ENCODE peak calls at places on chromosomes 1 and 21, in seven cellular contexts. N is left ventricle myocardium inferior, L is SK-N-SH, K is fibroblast of lung, M is neural progenitor cell, S is IMR-90, H is tibial artery. Q is an unnamed sample. For H3K36me3, the result is how much of the 10 kb centered on the place peaks cover.

GRCh38 chr1:160255761-160256300 is 6.5 kb downstream of the DCAF8 start:
- DNase-seq in N (no peak), L (no peak), K (no peak), M (no peak), S (no peak), H (no peak), Q (no peak)

GRCh38 chr1:64516301-64516700 is 46.4 kb downstream of the CACHD1 start:
- DNase-seq in N (no peak), L (no peak), K (no peak), M (no peak), S (no peak), H (no peak), Q (peak)

GRCh38 chr1:66265796-66266195 is 268.2 kb upstream of the SGIP1 start:
- DNase-seq in N (no peak), L (no peak), K (no peak), M (no peak), S (no peak), H (no peak), Q (no peak)

GRCh38 chr1:178417858-178418257 is 78.9 kb downstream of the CLEC20A start:
- DNase-seq in N (no peak), L (no peak), K (peak), M (no peak), S (peak), H (no peak), Q (peak)

GRCh38 chr1:209622841-209623829 is 29.1 kb downstream of the LAMB3 start:
- DNase-seq in N (no peak), L (peak), K (no peak), M (peak), S (no peak), H (no peak), Q (no peak)

GRCh38 chr1:26015358-26015757 is 6.2 kb upstream of the EXTL1 start:
- DNase-seq in N (no peak), L (no peak), K (no peak), M (no peak), S (peak), H (peak), Q (peak)

GRCh38 chr1:161487483-161487827 is 17.8 kb upstream of the FCGR2A start:
- DNase-seq in N (peak), L (no peak), K (peak), M (no peak), S (peak), H (peak), Q (peak)

GRCh38 chr1:111903858-111904449 is 85.5 kb downstream of the KCND3 start:
- DNase-seq in N (no peak), L (no peak), K (no peak), M (peak), S (no peak), H (no peak), Q (no peak)

GRCh38 chr1:60904079-60904852 is 178.1 kb upstream of the NFIA start:
- DNase-seq in N (peak), L (no peak), K (peak), M (no peak), S (no peak), H (peak), Q (no peak)

GRCh38 chr1:24961961-24962861 is 32.1 kb upstream of the RUNX3 start:
- DNase-seq in N (no peak), L (no peak), K (no peak), M (peak), S (no peak), H (no peak), Q (no peak)

GRCh38 chr1:160058087-160058486 is 11.9 kb downstream of the KCNJ10 start:
- DNase-seq in N (no peak), L (no peak), K (no peak), M (no peak), S (no peak), H (no peak), Q (peak)

GRCh38 chr1:36070349-36070748 is 13.5 kb upstream of the TEKT2 start:
- DNase-seq in N (no peak), L (no peak), K (no peak), M (no peak), S (no peak), H (no peak), Q (no peak)

GRCh38 chr1:107683683-107684082 is 281.3 kb downstream of the VAV3 start:
- DNase-seq in N (no peak), L (no peak), K (no peak), M (no peak), S (no peak), H (no peak), Q (no peak)

GRCh38 chr1:6294868-6295556 is 34.1 kb upstream of the GPR153 start:
- DNase-seq in N (no peak), L (no peak), K (no peak), M (no peak), S (no peak), H (no peak), Q (peak)

GRCh38 chr1:37932759-37933158 is 14.1 kb downstream of the INPP5B start:
- DNase-seq in N (no peak), L (no peak), K (peak), M (no peak), S (peak), H (no peak), Q (peak)

GRCh38 chr1:242718967-242719366 is 194.5 kb upstream of the PLD5 start:
- DNase-seq in N (no peak), L (no peak), K (no peak), M (peak), S (no peak), H (no peak), Q (no peak)

GRCh38 chr1:67652800-67653199 is 32.2 kb upstream of the GADD45A start:
- DNase-seq in N (no peak), L (no peak), K (peak), M (no peak), S (peak), H (no peak), Q (peak)

GRCh38 chr1:59266180-59266926 is 30.5 kb upstream of the FGGY start:
- DNase-seq in N (no peak), L (no peak), K (no peak), M (no peak), S (no peak), H (no peak), Q (no peak)

GRCh38 chr1:117675907-117676430 is 70.1 kb downstream of the TENT5C start:
- DNase-seq in N (no peak), L (no peak), K (no peak), M (no peak), S (no peak), H (no peak), Q (no peak)

GRCh38 chr1:59494145-59494824 is 197.4 kb downstream of the FGGY start:
- DNase-seq in N (no peak), L (no peak), K (no peak), M (no peak), S (no peak), H (no peak), Q (no peak)

GRCh38 chr1:14421977-14422609 is 176.4 kb upstream of the KAZN start:
- DNase-seq in N (no peak), L (no peak), K (no peak), M (no peak), S (no peak), H (no peak), Q (no peak)

GRCh38 chr1:17429183-17429582 is 10.3 kb downstream of the RCC2 start:
- DNase-seq in N (no peak), L (no peak), K (no peak), M (no peak), S (no peak), H (no peak), Q (no peak)

GRCh38 chr1:75170006-75170405 is 35.8 kb downstream of the LHX8 start:
- DNase-seq in N (no peak), L (no peak), K (no peak), M (no peak), S (no peak), H (no peak), Q (no peak)

GRCh38 chr1:25657121-25657521 is 40.5 kb downstream of the MAN1C1 start:
- DNase-seq in N (no peak), L (no peak), K (no peak), M (no peak), S (no peak), H (no peak), Q (no peak)

GRCh38 chr1:91511386-91511785 is 10.7 kb downstream of the CDC7 start:
- DNase-seq in N (no peak), L (no peak), K (peak), M (peak), S (peak), H (no peak), Q (peak)

GRCh38 chr1:28663871-28664470 is 4.6 kb upstream of the GMEB1 start:
- DNase-seq in N (no peak), L (no peak), K (no peak), M (no peak), S (no peak), H (no peak), Q (no peak)

GRCh38 chr1:29452463-29453230 is 216.3 kb downstream of the PTPRU start:
- DNase-seq in N (no peak), L (no peak), K (no peak), M (no peak), S (no peak), H (no peak), Q (no peak)

GRCh38 chr21:41781047-41781405 is 14.2 kb upstream of the RIPK4 start:
- DNase-seq in N (no peak), L (no peak), K (no peak), M (no peak), S (no peak), H (no peak), Q (no peak)

GRCh38 chr21:45308211-45309068 is 20.7 kb upstream of the POFUT2 start:
- DNase-seq in N (peak), L (no peak), K (peak), M (no peak), S (peak), H (no peak), Q (no peak)

GRCh38 chr1:181669209-181669608 is 185.9 kb downstream of the CACNA1E start:
- DNase-seq in N (no peak), L (no peak), K (peak), M (no peak), S (no peak), H (no peak), Q (peak)

GRCh38 chr21:38308010-38308784 is 51.4 kb downstream of the KCNJ15 start:
- DNase-seq in N (no peak), L (no peak), K (no peak), M (peak), S (peak), H (peak), Q (no peak)

GRCh38 chr1:229058111-229058551 is 212.8 kb upstream of the RAB4A start:
- DNase-seq in N (no peak), L (peak), K (no peak), M (no peak), S (no peak), H (no peak), Q (peak)

GRCh38 chr1:179296356-179296755 is 2.8 kb downstream of the SOAT1 start:
- DNase-seq in N (no peak), L (no peak), K (no peak), M (no peak), S (no peak), H (no peak), Q (no peak)

GRCh38 chr1:36300526-36300925 is 5.6 kb upstream of the SH3D21 start:
- DNase-seq in N (no peak), L (no peak), K (no peak), M (no peak), S (peak), H (no peak), Q (peak)

GRCh38 chr1:183070234-183070922 is 47.2 kb downstream of the LAMC1 start:
- DNase-seq in N (no peak), L (no peak), K (no peak), M (no peak), S (no peak), H (no peak), Q (no peak)

GRCh38 chr1:80047791-80048190 is 1041.3 kb upstream of the ADGRL4 start:
- DNase-seq in N (no peak), L (no peak), K (peak), M (no peak), S (peak), H (no peak), Q (peak)

GRCh38 chr1:93672069-93672468 is 9.6 kb downstream of the BCAR3 start:
- DNase-seq in N (peak), L (no peak), K (peak), M (no peak), S (peak), H (peak), Q (peak)

GRCh38 chr1:67427947-67428346 is 2.3 kb downstream of the SERBP1 start:
- DNase-seq in N (no peak), L (no peak), K (no peak), M (no peak), S (no peak), H (no peak), Q (no peak)

GRCh38 chr1:28056129-28056925 is 32.1 kb downstream of the EYA3 start:
- DNase-seq in N (no peak), L (no peak), K (peak), M (no peak), S (no peak), H (no peak), Q (peak)

GRCh38 chr1:91993256-91993655 is 36.5 kb upstream of the EPHX4 start:
- DNase-seq in N (no peak), L (no peak), K (no peak), M (no peak), S (no peak), H (no peak), Q (no peak)

GRCh38 chr1:42186172-42186571 is 21.6 kb upstream of the GUCA2A start:
- DNase-seq in N (no peak), L (no peak), K (peak), M (no peak), S (peak), H (no peak), Q (peak)

GRCh38 chr1:42195841-42196240 is 31.3 kb upstream of the GUCA2A start:
- DNase-seq in N (no peak), L (no peak), K (no peak), M (no peak), S (no peak), H (no peak), Q (peak)

GRCh38 chr1:42191319-42191718 is 26.8 kb upstream of the GUCA2A start:
- DNase-seq in N (no peak), L (no peak), K (no peak), M (no peak), S (no peak), H (no peak), Q (no peak)

GRCh38 chr1:42189931-42190853 is 25.6 kb upstream of the GUCA2A start:
- DNase-seq in N (no peak), L (no peak), K (no peak), M (no peak), S (peak), H (no peak), Q (no peak)

DNA sequence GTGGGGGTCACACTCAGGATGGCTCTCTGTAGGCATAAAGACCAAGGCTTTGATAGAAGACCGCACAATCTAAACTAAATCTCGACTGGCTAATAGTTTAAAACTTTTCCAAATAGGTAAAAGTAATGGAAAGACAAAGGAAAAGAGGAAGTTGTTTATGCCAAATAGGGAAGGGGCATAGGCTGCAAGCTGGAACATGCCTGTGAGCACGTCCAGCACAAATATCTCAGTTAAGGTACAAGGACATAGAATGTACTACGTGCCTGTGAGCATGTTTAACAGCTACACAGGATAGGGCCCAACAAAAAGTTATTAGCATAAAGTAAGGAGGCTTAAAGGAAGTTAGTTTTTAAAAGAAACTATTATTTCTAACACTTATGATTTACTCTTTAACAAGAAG is 27.6 kb upstream of the GUCA2A start:
- DNase-seq in N (no peak), L (no peak), K (no peak), M (no peak), S (no peak), H (no peak), Q (peak)
- H3K36me3 ChIP-seq in N (half or more), L (half or more), K (under half), M (under half), S (under half), H (under half), Q (under half)

GRCh38 chr1:208238710-208239517 is 5.3 kb downstream of the PLXNA2 start:
- DNase-seq in N (no peak), L (peak), K (peak), M (peak), S (peak), H (no peak), Q (peak)
- H3K4me3 ChIP-seq in N (peak), L (peak), K (no peak), M (no peak), S (no peak), H (peak), Q (no peak)

GRCh38 chr1:207823880-207824566 is 72.2 kb downstream of the CD46 start:
- DNase-seq in N (peak), L (peak), K (peak), M (peak), S (peak), H (peak), Q (peak)
- TF ChIP-seq CTCF in N (peak), L (peak), K (peak), M (peak), S (peak), H (peak), Q (peak)

GRCh38 chr1:236689713-236690569 is 3.6 kb downstream of the ACTN2 start:
- DNase-seq in N (peak), L (no peak), K (no peak), M (no peak), S (no peak), H (no peak), Q (peak)

GRCh38 chr1:236688705-236689104 is 2.4 kb downstream of the ACTN2 start:
- DNase-seq in N (no peak), L (no peak), K (no peak), M (no peak), S (no peak), H (no peak), Q (no peak)

GRCh38 chr1:236692722-236693121 is 6.4 kb downstream of the ACTN2 start:
- DNase-seq in N (no peak), L (no peak), K (no peak), M (no peak), S (no peak), H (no peak), Q (no peak)

GRCh38 chr1:236691348-236691747 is 5.0 kb downstream of the ACTN2 start:
- DNase-seq in N (no peak), L (no peak), K (no peak), M (no peak), S (no peak), H (no peak), Q (no peak)

DNA sequence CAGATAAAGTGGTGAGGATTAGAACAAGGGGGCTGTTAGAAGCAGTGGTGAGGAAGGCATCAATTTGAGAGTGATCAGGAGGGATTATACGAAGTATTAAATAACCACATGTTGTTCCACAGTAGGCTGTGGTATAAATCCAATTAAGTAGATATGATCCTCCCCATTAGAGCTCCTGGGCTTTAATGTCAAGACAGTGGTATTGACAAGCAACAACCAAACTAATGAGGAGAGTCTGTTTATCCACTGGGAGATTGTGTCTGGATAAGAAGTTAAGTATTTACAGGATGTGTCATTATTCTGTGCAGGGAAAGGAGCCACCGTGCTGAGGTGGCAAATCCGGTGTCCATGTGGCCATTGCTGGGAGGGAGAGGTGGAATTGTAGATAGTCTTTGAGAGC is 5.8 kb downstream of the ACTN2 start:
- DNase-seq in N (no peak), L (no peak), K (no peak), M (no peak), S (no peak), H (no peak), Q (no peak)
- H3K36me3 ChIP-seq in N (under half), L (under half), K (under half), M (under half), S (under half), H (under half), Q (under half)

DNA sequence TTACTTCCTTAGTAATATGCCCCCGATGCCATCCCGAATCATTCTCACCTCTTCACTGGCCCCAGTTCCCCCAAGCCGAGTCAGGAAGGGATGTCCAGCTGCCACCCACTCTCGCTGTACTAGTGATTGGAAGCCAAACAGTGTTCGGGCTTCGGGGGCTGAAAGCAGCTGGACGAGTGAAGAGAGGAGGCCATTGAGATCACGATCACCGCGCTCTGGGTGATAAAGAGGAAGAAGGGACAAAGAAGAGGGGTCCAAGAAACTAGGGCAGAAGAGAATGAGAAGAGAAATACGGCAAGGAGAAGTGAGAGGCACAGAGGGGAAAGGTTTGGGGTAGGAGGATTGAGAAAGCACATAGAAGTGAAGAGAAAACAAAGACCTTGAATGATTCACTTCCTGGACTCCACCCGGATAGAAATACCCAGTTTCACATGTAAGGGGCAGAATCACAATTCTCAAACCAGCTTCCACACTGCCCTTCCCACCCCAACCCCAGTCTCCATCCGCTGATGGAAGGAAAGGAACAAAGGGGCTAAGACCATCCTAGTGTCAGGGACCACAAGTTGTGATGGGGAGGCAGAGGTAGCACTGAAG is 3.7 kb upstream of the SF3B4 start:
- DNase-seq in N (no peak), L (no peak), K (no peak), M (no peak), S (peak), H (no peak), Q (peak)
- H3K4me3 ChIP-seq in N (no peak), L (no peak), K (no peak), M (no peak), S (no peak), H (no peak), Q (no peak)

GRCh38 chr1:44747878-44748277 is 8.2 kb downstream of the KIF2C start:
- DNase-seq in N (no peak), L (no peak), K (no peak), M (peak), S (no peak), H (no peak), Q (no peak)
- TF ChIP-seq CTCF in N (no peak), L (peak), K (peak), M (peak), S (no peak), H (no peak), Q (no peak)

GRCh38 chr21:43004926-43005325 is 30.6 kb downstream of the PKNOX1 start:
- DNase-seq in N (no peak), L (no peak), K (no peak), M (no peak), S (no peak), H (no peak), Q (no peak)

GRCh38 chr21:43012596-43012995 is 38.2 kb downstream of the PKNOX1 start:
- DNase-seq in N (no peak), L (no peak), K (no peak), M (no peak), S (peak), H (no peak), Q (peak)

GRCh38 chr21:43005635-43006034 is 31.3 kb downstream of the PKNOX1 start:
- DNase-seq in N (no peak), L (no peak), K (no peak), M (no peak), S (no peak), H (no peak), Q (no peak)

GRCh38 chr21:43001316-43001715 is 27.0 kb downstream of the PKNOX1 start:
- DNase-seq in N (no peak), L (no peak), K (no peak), M (no peak), S (no peak), H (no peak), Q (no peak)

GRCh38 chr21:43006874-43007208 is 32.5 kb downstream of the PKNOX1 start:
- DNase-seq in N (no peak), L (no peak), K (no peak), M (no peak), S (no peak), H (no peak), Q (no peak)
- H3K36me3 ChIP-seq in N (half or more), L (under half), K (under half), M (under half), S (under half), H (under half), Q (under half)